ENCODE peak calls at places on chromosome 4, in six cellular contexts. R, B, N, A, P and M are unnamed samples.

GRCh38 chr4:69032847-69033638 is 63.2 kb upstream of the UGT2B7 start:
- DNase-seq in R (no peak), B (no peak), N (no peak), A (no peak), P (peak; percentile 52), M (no peak)

GRCh38 chr4:26229974-26230373 is 90.8 kb upstream of the RBPJ start:
- DNase-seq in R (no peak), B (no peak), N (no peak), A (no peak), P (no peak), M (no peak)

GRCh38 chr4:139175647-139176298 is 1.2 kb downstream of the ELF2 start:
- DNase-seq in R (no peak), B (no peak), N (peak; percentile 74), A (no peak), P (peak; percentile 2), M (no peak)

GRCh38 chr4:138488527-138488926 is 246.4 kb upstream of the SLC7A11 start:
- DNase-seq in R (no peak), B (no peak), N (no peak), A (no peak), P (peak; percentile 55), M (no peak)

GRCh38 chr4:38382492-38382891 is 281.5 kb upstream of the KLF3 start:
- DNase-seq in R (no peak), B (no peak), N (no peak), A (no peak), P (no peak), M (no peak)

GRCh38 chr4:6840062-6840976 is 57.8 kb downstream of the KIAA0232 start:
- DNase-seq in R (no peak), B (no peak), N (peak; percentile 36), A (peak; percentile 30), P (peak; percentile 17), M (no peak)

GRCh38 chr4:132114885-132115284 is 1034.2 kb upstream of the PCDH10 start:
- DNase-seq in R (no peak), B (no peak), N (no peak), A (no peak), P (peak; percentile 13), M (no peak)

GRCh38 chr4:41057456-41057855 is 156.9 kb downstream of the APBB2 start:
- DNase-seq in R (no peak), B (no peak), N (no peak), A (no peak), P (peak; percentile 57), M (no peak)

GRCh38 chr4:41169256-41169655 is 45.1 kb downstream of the APBB2 start:
- DNase-seq in R (no peak), B (no peak), N (no peak), A (no peak), P (no peak), M (no peak)

GRCh38 chr4:182880387-182881356 is 36.5 kb downstream of the DCTD start:
- DNase-seq in R (no peak), B (no peak), N (no peak), A (peak; percentile 77), P (peak; percentile 15), M (no peak)

GRCh38 chr4:104418313-104418712 is 76.4 kb downstream of the CXXC4 start:
- DNase-seq in R (no peak), B (no peak), N (no peak), A (no peak), P (no peak), M (no peak)

GRCh38 chr4:13641084-13641483 is 13.6 kb upstream of the BOD1L1 start:
- DNase-seq in R (no peak), B (no peak), N (no peak), A (no peak), P (no peak), M (no peak)

GRCh38 chr4:73859614-73860088 is 6.6 kb downstream of the PF4V1 start:
- DNase-seq in R (no peak), B (no peak), N (no peak), A (no peak), P (peak; percentile 71), M (no peak)

GRCh38 chr4:55321707-55322264 is 24.3 kb upstream of the SRD5A3 start:
- DNase-seq in R (peak; percentile 51), B (peak; percentile 94), N (peak; percentile 93), A (peak; percentile 70), P (peak; percentile 93), M (no peak)

GRCh38 chr4:155025762-155026457 is 182.5 kb upstream of the NPY2R start:
- DNase-seq in R (no peak), B (peak; percentile 94), N (peak; percentile 86), A (no peak), P (peak; percentile 81), M (no peak)
- TF ChIP-seq CTCF in R (peak; percentile 22), B (peak; percentile 96), N (peak; percentile 94), A (no peak), P (peak; percentile 72), M (peak; percentile 40)

GRCh38 chr4:141375855-141376254 is 155.2 kb downstream of the ZNF330 start:
- DNase-seq in R (no peak), B (peak; percentile 74), N (peak; percentile 24), A (peak; percentile 27), P (peak; percentile 90), M (no peak)
- TF ChIP-seq CTCF in R (no peak), B (no peak), N (peak; percentile 10), A (peak; percentile 25), P (peak; percentile 88), M (no peak)

GRCh38 chr4:84968936-84969335 is 2.4 kb upstream of the WDFY3 start:
- DNase-seq in R (no peak), B (no peak), N (no peak), A (no peak), P (no peak), M (no peak)

GRCh38 chr4:84964995-84965557 is 1.4 kb downstream of the WDFY3 start:
- DNase-seq in R (no peak), B (no peak), N (no peak), A (no peak), P (no peak), M (no peak)

GRCh38 chr4:84967292-84967651 is 782 bp upstream of the WDFY3 start:
- DNase-seq in R (no peak), B (no peak), N (no peak), A (no peak), P (no peak), M (no peak)

GRCh38 chr4:84966382-84967291 is at the start of gene WDFY3:
- DNase-seq in R (peak; percentile 56), B (peak; percentile 93), N (peak; percentile 92), A (peak; percentile 90), P (peak; percentile 91), M (peak; percentile 71)

GRCh38 chr4:84965558-84966381 is 720 bp downstream of the WDFY3 start:
- DNase-seq in R (no peak), B (peak; percentile 86), N (peak; percentile 83), A (peak; percentile 56), P (peak; percentile 42), M (peak; percentile 30)
- TF ChIP-seq CTCF in R (no peak), B (peak; percentile 57), N (peak; percentile 45), A (peak; percentile 22), P (no peak), M (no peak)

GRCh38 chr4:153346563-153346962 is 2.1 kb downstream of the MND1 start:
- DNase-seq in R (no peak), B (peak; percentile 57), N (peak; percentile 35), A (no peak), P (no peak), M (no peak)
- TF ChIP-seq CTCF in R (no peak), B (peak; percentile 20), N (peak; percentile 29), A (no peak), P (no peak), M (no peak)

DNA sequence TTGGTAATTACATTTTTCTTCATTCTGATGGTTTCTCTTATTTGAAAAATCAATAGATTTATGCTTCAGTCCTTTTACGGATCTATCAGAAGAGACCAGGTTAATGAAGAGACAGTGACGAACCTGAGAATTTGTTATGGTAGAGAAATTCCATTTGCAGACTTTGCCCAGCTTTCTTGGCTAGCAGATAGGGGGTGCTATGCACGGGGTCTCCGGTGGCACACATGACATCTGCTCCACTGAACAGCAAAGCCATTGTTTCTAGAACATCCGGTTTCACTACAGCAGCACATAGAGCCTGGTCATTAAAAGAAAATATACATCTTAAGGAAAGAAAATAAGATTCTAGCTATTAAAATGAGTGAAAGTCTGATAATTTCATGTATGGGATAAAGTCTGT is 85.1 kb downstream of the ARAP2 start:
- DNase-seq in R (no peak), B (peak; percentile 50), N (no peak), A (no peak), P (no peak), M (no peak)
- TF ChIP-seq CTCF in R (no peak), B (peak; percentile 69), N (peak; percentile 42), A (no peak), P (no peak), M (no peak)